ENCODE peak calls at places on chromosomes 5 and 9, in ten cellular contexts. Q is fibroblast of lung, V is endothelial cell of umbilical vein, D is PC-3, A is mammary epithelial cell, C is K562, P is GM23338, N is GM23248, E is H1, K is HCT116. B is an unnamed sample.
A peak's percentile ranks its signal among the peaks of the same experiment; 100 is the strongest.

GRCh38 chr9:137354153-137354844 is 52.2 kb upstream of the NRARP start:
- DNase-seq in Q (no peak), V (no peak), D (no peak), A (no peak), C (no peak), P (no peak), N (no peak), E (no peak), K (no peak), B (no peak)

GRCh38 chr5:126799780-126800179 is 22.8 kb downstream of the LMNB1 start:
- DNase-seq in Q (no peak), V (no peak), D (no peak), A (no peak), C (no peak), P (no peak), N (no peak), E (no peak), K (no peak), B (no peak)

GRCh38 chr5:32225445-32225844 is 51.3 kb upstream of the GOLPH3 start:
- DNase-seq in Q (peak; percentile 83), V (no peak), D (no peak), A (no peak), C (no peak), P (no peak), N (peak; percentile 40), E (no peak), K (no peak), B (no peak)

GRCh38 chr5:157819502-157820125 is 39.3 kb downstream of the CLINT1 start:
- DNase-seq in Q (no peak), V (peak; percentile 82), D (no peak), A (no peak), C (no peak), P (no peak), N (no peak), E (no peak), K (no peak), B (no peak)

GRCh38 chr5:66498791-66499207 is 97.4 kb upstream of the MAST4 start:
- DNase-seq in Q (peak; percentile 1), V (peak; percentile 4), D (peak; percentile 10), A (peak; percentile 42), C (no peak), P (peak; percentile 11), N (peak; percentile 58), E (no peak), K (no peak), B (no peak)

GRCh38 chr5:139651502-139651862 is 3.3 kb downstream of the CXXC5 start:
- DNase-seq in Q (no peak), V (no peak), D (peak; percentile 20), A (no peak), C (no peak), P (no peak), N (peak; percentile 63), E (no peak), K (no peak), B (no peak)

GRCh38 chr9:128153117-128153946 is 4.1 kb downstream of the LCN2 start:
- DNase-seq in Q (no peak), V (no peak), D (no peak), A (no peak), C (no peak), P (no peak), N (no peak), E (no peak), K (no peak), B (no peak)

GRCh38 chr5:63825984-63826383 is 136.3 kb downstream of the HTR1A start:
- DNase-seq in Q (no peak), V (no peak), D (no peak), A (no peak), C (no peak), P (no peak), N (no peak), E (no peak), K (no peak), B (no peak)

GRCh38 chr5:71529682-71530081 is 57.5 kb upstream of the MCCC2 start:
- DNase-seq in Q (no peak), V (no peak), D (no peak), A (no peak), C (no peak), P (no peak), N (no peak), E (no peak), K (no peak), B (no peak)

GRCh38 chr5:123776761-123777160 is 264.8 kb downstream of the CSNK1G3 start:
- DNase-seq in Q (peak; percentile 39), V (no peak), D (peak; percentile 2), A (peak; percentile 34), C (no peak), P (no peak), N (peak; percentile 85), E (no peak), K (no peak), B (no peak)

GRCh38 chr9:87533291-87533690 is 35.6 kb downstream of the DAPK1 start:
- DNase-seq in Q (no peak), V (no peak), D (no peak), A (no peak), C (no peak), P (no peak), N (no peak), E (no peak), K (no peak), B (no peak)

GRCh38 chr5:124732891-124733670 is 13.4 kb downstream of the ZNF608 start:
- DNase-seq in Q (no peak), V (no peak), D (no peak), A (no peak), C (no peak), P (no peak), N (no peak), E (no peak), K (no peak), B (no peak)

GRCh38 chr9:89928106-89928505 is 323.3 kb downstream of the GADD45G start:
- DNase-seq in Q (no peak), V (no peak), D (no peak), A (no peak), C (no peak), P (no peak), N (no peak), E (no peak), K (no peak), B (no peak)

DNA sequence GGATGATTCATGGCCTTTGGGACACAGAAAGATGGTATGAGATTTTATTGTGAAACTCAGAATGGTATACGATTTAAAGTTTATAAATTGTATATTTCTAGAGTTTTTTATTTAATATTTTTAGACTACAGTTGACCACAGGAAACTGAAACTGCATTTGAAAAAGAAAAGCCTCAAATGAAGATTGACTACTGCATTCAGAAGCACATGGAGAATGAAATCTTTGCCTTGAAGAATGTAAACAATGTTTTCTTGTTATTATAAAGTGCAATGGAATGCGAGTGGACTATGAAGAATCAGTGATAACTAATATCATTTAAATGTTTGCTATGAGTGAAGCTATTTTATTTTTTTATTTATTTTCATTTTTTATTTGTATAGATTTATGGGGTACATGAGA is 169.1 kb upstream of the CDH18 start:
- DNase-seq in Q (peak; percentile 20), V (no peak), D (no peak), A (no peak), C (no peak), P (no peak), N (no peak), E (no peak), K (no peak), B (no peak)
- H3K4me2 ChIP-seq in Q (no peak overlapping the region), V (no peak overlapping the region), D (no peak overlapping the region), A (no peak overlapping the region), C (no peak overlapping the region), P (no peak overlapping the region), N (no peak overlapping the region), E (no peak overlapping the region), K (no peak overlapping the region), B (no peak overlapping the region)

GRCh38 chr9:122900791-122901190 is 4.4 kb downstream of the RC3H2 start:
- DNase-seq in Q (peak; percentile 43), V (peak; percentile 61), D (peak; percentile 21), A (no peak), C (no peak), P (no peak), N (peak; percentile 58), E (no peak), K (no peak), B (no peak)

GRCh38 chr9:122904466-122904822 is 715 bp downstream of the RC3H2 start:
- DNase-seq in Q (peak; percentile 40), V (peak; percentile 68), D (peak; percentile 18), A (peak; percentile 47), C (peak; percentile 11), P (peak; percentile 75), N (peak; percentile 65), E (no peak), K (no peak), B (peak; percentile 49)

DNA sequence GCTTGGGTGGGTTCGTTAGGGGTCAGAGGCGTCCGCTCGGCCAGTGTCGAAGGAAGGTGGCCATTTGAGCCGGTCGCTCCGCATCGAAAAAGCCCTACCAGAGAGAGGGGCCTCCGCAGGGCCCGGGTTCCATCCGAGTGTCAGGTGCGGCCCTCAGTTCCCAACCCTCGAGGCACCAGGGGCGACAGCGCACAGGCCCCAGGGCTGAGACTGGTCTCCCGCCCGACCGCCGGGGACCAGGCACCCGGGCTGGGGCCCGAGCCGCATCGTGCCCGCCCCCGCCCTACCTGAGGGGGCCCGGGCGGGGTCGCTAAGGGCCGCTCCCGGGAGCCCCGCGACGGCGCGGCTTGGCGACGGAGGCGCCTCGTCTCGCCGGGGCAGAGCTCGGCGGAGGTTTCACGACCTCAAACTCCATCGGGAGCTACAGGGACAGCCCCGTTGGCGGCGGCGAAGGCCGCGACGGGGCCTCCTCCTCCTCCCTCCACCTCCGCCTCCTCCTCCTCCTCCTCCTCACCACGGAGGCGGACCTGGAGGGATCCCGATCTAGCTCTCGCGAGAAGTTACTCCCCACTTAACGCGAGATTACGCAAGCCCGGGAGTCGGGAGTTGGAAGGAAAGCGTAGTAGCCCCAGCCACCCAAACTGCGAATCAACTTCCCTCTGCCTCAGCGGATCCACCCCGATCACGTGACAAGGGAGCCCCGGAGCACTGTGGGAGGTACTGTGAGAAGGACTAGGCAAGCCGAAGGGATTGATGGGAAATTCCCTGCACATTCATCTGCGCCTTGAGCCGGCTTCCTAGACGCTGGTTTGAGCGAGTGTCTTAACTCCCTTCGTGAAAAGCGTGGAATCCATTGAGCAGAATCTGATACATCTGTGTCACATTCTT is at the start of gene RC3H2:
- DNase-seq in Q (peak; percentile 100), V (peak; percentile 100), D (peak; percentile 98), A (peak; percentile 100), C (peak; percentile 94), P (peak; percentile 100), N (peak; percentile 100), E (peak; percentile 100), K (peak; percentile 100), B (peak; percentile 99)
- TF ChIP-seq EZH2 in Q (no peak), V (no peak), D (no peak), A (no peak), C (no peak), P (no peak), N (no peak), E (no peak), K (no peak), B (no peak)

GRCh38 chr9:109467936-109468335 is 30.2 kb downstream of the PTPN3 start:
- DNase-seq in Q (no peak), V (peak; percentile 65), D (no peak), A (peak; percentile 70), C (no peak), P (no peak), N (no peak), E (no peak), K (no peak), B (no peak)
- H3K4me2 ChIP-seq in Q (no peak overlapping the region), V (no peak overlapping the region), D (no peak overlapping the region), A (no peak overlapping the region), C (no peak overlapping the region), P (no peak overlapping the region), N (no peak overlapping the region), E (no peak overlapping the region), K (no peak overlapping the region), B (no peak overlapping the region)

DNA sequence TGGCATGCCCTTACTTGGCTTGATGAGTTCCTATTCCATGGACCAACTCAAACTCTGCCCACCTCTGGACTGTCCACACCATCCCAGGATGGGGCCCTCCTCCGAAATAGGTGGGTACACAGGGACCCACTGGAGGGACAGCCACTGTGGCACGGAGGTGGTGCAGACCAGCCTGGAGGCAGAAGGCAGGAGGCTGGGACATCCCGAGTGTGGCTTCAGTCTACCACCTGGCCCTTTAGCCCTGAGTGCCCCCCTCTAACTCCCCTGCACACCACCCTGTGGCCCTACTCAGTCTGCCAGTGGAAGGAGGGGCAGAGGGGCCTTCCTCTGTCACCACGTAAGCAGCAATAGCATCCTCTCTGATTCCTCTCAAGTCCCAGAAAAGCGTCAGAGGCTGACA is 3.7 kb downstream of the IL3 start:
- DNase-seq in Q (no peak), V (no peak), D (no peak), A (no peak), C (no peak), P (no peak), N (no peak), E (no peak), K (no peak), B (no peak)
- TF ChIP-seq EZH2 in Q (no peak), V (no peak), D (no peak), A (no peak), C (no peak), P (no peak), N (no peak), E (no peak), K (no peak), B (no peak)

B was measured in PC-9.